ENCODE peak calls at places on chromosomes 5 and 9, in eight cellular contexts. B is D341Med, N is HTR-8/SVneo, A is Calu3, G is GM23248, W is NCI-H748 treated with DMSO at 0.1 percent for 48 hours, R is AG09309, Q is mesothelial cell of epicardium. D is an unnamed sample.

GRCh38 chr5:37859805-37860204 is 20.0 kb upstream of the GDNF start:
- DNase-seq in A (no peak), G (no peak), R (no peak), B (no peak), N (no peak), W (no peak), Q (no peak), D (no peak)

GRCh38 chr9:133406039-133406438 is 11.8 kb downstream of the REXO4 start:
- DNase-seq in Q (no peak), A (no peak), N (no peak), B (no peak), R (no peak), G (no peak), W (no peak), D (no peak)

GRCh38 chr9:99143661-99144060 is 38.7 kb downstream of the TGFBR1 start:
- DNase-seq in R (no peak), G (peak; percentile 28), Q (no peak), B (no peak), W (no peak), N (no peak), A (no peak), D (no peak)

GRCh38 chr9:74940600-74940999 is 12.1 kb downstream of the C9orf40 start:
- DNase-seq in R (no peak), Q (no peak), B (no peak), A (no peak), W (no peak), N (no peak), G (peak; percentile 2), D (no peak)

GRCh38 chr9:75084081-75084672 is 3.8 kb downstream of the NMRK1 start:
- DNase-seq in G (no peak), A (no peak), B (no peak), R (no peak), W (no peak), Q (no peak), N (no peak), D (no peak)

GRCh38 chr5:181087309-181087708 is 43.7 kb downstream of the OR2V1 start:
- DNase-seq in R (no peak), N (no peak), G (no peak), Q (no peak), B (no peak), A (no peak), W (no peak), D (no peak)

GRCh38 chr5:180208435-180209081 is 453 bp downstream of the RASGEF1C start:
- DNase-seq in A (peak; percentile 39), W (no peak), Q (no peak), R (no peak), B (peak; percentile 85), G (peak; percentile 16), N (peak; percentile 38), D (peak; percentile 89)

GRCh38 chr9:16145196-16145950 is 592.5 kb downstream of the CCDC171 start:
- DNase-seq in N (no peak), B (no peak), A (no peak), W (no peak), G (no peak), R (no peak), Q (no peak), D (no peak)

GRCh38 chr9:91783411-91783810 is 166.6 kb downstream of the ROR2 start:
- DNase-seq in R (no peak), W (no peak), N (no peak), A (no peak), Q (no peak), G (no peak), B (no peak), D (no peak)

GRCh38 chr9:124654431-124654830 is 116.7 kb downstream of the NR6A1 start:
- DNase-seq in G (peak; percentile 50), W (no peak), R (no peak), N (no peak), B (no peak), A (no peak), Q (no peak), D (no peak)